ENCODE peak calls at places on chromosomes 11 and 22, in six cellular contexts. One of them, this sample, is unnamed.
A peak's percentile ranks its signal among the peaks of the same experiment; 100 is the strongest.

GRCh38 chr22:37843746-37844089 is 416 bp downstream of the ANKRD54 start:
- DNase-seq in IMR-90: peak; percentile 32
- DNase-seq in transverse colon: peak; percentile 59
- DNase-seq in coronary artery: no peak
- DNase-seq in A549: no peak
- DNase-seq in neural progenitor cell: no peak
- DNase-seq in this sample: peak; percentile 86

GRCh38 chr11:134592391-134592990 is 180.4 kb upstream of the B3GAT1 start:
- DNase-seq in A549: peak; percentile 21
- DNase-seq in neural progenitor cell: peak; percentile 86
- DNase-seq in coronary artery: peak; percentile 24
- DNase-seq in IMR-90: no peak
- DNase-seq in transverse colon: peak; percentile 55
- DNase-seq in this sample: peak; percentile 34

GRCh38 chr22:39534092-39534506 is 1.6 kb upstream of the RPS19BP1 start:
- DNase-seq in transverse colon: no peak
- DNase-seq in coronary artery: no peak
- DNase-seq in IMR-90: no peak
- DNase-seq in A549: no peak
- DNase-seq in neural progenitor cell: no peak
- DNase-seq in this sample: no peak

GRCh38 chr11:135027461-135027860 is 615.4 kb upstream of the B3GAT1 start:
- DNase-seq in transverse colon: peak; percentile 11
- DNase-seq in coronary artery: no peak
- DNase-seq in IMR-90: peak; percentile 31
- DNase-seq in A549: no peak
- DNase-seq in neural progenitor cell: peak; percentile 82
- DNase-seq in this sample: no peak

GRCh38 chr11:61666684-61667297 is 13.4 kb upstream of the DAGLA start:
- DNase-seq in coronary artery: no peak
- DNase-seq in A549: no peak
- DNase-seq in transverse colon: no peak
- DNase-seq in neural progenitor cell: no peak
- DNase-seq in IMR-90: no peak
- DNase-seq in this sample: no peak

GRCh38 chr22:40396882-40397281 is 26.5 kb downstream of the SGSM3 start:
- DNase-seq in neural progenitor cell: peak; percentile 60
- DNase-seq in coronary artery: no peak
- DNase-seq in transverse colon: peak; percentile 85
- DNase-seq in A549: no peak
- DNase-seq in IMR-90: peak; percentile 88
- DNase-seq in this sample: peak; percentile 58

GRCh38 chr22:45341503-45341902 is 31.8 kb downstream of the FAM118A start:
- DNase-seq in neural progenitor cell: no peak
- DNase-seq in A549: no peak
- DNase-seq in coronary artery: no peak
- DNase-seq in IMR-90: no peak
- DNase-seq in transverse colon: no peak
- DNase-seq in this sample: no peak

GRCh38 chr22:30474121-30474520 is 2.3 kb upstream of the SEC14L3 start:
- DNase-seq in transverse colon: no peak
- DNase-seq in neural progenitor cell: no peak
- DNase-seq in coronary artery: no peak
- DNase-seq in IMR-90: no peak
- DNase-seq in A549: no peak
- DNase-seq in this sample: no peak

GRCh38 chr22:32378703-32379272 is 21.1 kb downstream of the RFPL3 start:
- DNase-seq in coronary artery: no peak
- DNase-seq in neural progenitor cell: peak; percentile 85
- DNase-seq in IMR-90: peak; percentile 18
- DNase-seq in transverse colon: peak; percentile 22
- DNase-seq in A549: peak; percentile 56
- DNase-seq in this sample: no peak

GRCh38 chr22:42686756-42687491 is 33.7 kb downstream of the A4GALT start:
- DNase-seq in coronary artery: no peak
- DNase-seq in transverse colon: no peak
- DNase-seq in IMR-90: no peak
- DNase-seq in A549: no peak
- DNase-seq in neural progenitor cell: no peak
- DNase-seq in this sample: no peak

GRCh38 chr11:117179048-117179999 is 781 bp downstream of the SIDT2 start:
- DNase-seq in A549: no peak
- DNase-seq in IMR-90: no peak
- DNase-seq in transverse colon: peak; percentile 63
- DNase-seq in coronary artery: peak; percentile 76
- DNase-seq in neural progenitor cell: peak; percentile 34
- DNase-seq in this sample: peak; percentile 85

GRCh38 chr22:26474687-26475086 is 8.9 kb downstream of the HPS4 start:
- DNase-seq in neural progenitor cell: no peak
- DNase-seq in transverse colon: no peak
- DNase-seq in coronary artery: no peak
- DNase-seq in IMR-90: no peak
- DNase-seq in A549: no peak
- DNase-seq in this sample: no peak

GRCh38 chr11:102730036-102730815 is 5.5 kb upstream of the MMP8 start:
- DNase-seq in coronary artery: no peak
- DNase-seq in A549: no peak
- DNase-seq in neural progenitor cell: no peak
- DNase-seq in IMR-90: peak; percentile 57
- DNase-seq in transverse colon: no peak
- DNase-seq in this sample: no peak
- H3K27ac ChIP-seq in coronary artery: no peak overlapping the region
- H3K27ac ChIP-seq in A549: no peak overlapping the region
- H3K27ac ChIP-seq in neural progenitor cell: no peak overlapping the region
- H3K27ac ChIP-seq in IMR-90: peak overlapping the region; percentile 64
- H3K27ac ChIP-seq in transverse colon: no peak overlapping the region
- H3K27ac ChIP-seq in this sample: no peak overlapping the region

DNA sequence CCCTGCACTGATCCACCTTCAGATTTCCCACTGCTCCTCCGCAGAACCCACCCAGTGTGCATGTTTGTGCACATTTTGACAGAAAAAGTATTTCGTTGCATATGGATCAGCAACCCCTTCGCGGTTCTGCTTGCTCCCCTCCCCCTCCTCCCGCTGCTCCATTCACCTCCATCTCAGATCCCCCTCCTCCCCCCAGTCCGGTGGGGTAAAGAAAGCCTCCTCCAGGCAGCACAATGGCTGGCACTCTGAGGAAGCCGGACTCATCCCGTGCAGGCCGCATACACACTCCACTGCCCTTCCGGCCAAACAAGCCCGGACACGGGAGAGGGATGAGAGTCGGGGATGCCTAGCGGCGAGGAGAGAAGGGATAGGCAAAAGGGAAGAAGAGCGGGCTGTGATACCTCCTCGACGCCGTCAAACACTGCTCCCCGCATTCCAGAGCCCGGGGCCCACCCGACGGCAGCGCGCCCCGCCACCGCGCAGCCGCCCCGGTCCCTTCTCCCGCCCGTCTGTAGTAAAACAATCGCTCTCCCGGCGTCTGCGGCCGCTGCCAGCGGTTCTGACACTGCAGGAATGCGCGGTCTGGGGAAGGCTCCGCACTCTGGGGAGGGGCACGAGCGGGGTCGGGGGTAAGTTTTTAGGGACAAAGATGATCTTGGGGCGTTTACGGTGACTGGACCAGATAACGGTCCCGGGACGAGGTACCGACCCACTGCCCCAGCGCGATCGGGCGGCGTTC is 909 bp downstream of the FEZ1 start:
- DNase-seq in IMR-90: peak; percentile 31
- DNase-seq in A549: no peak
- DNase-seq in neural progenitor cell: peak; percentile 83
- DNase-seq in coronary artery: peak; percentile 78
- DNase-seq in transverse colon: no peak
- DNase-seq in this sample: peak; percentile 62
- H3K27ac ChIP-seq in IMR-90: peak overlapping the region; percentile 83
- H3K27ac ChIP-seq in A549: no peak overlapping the region
- H3K27ac ChIP-seq in neural progenitor cell: peak overlapping the region; percentile 18
- H3K27ac ChIP-seq in coronary artery: peak overlapping the region; percentile 89
- H3K27ac ChIP-seq in transverse colon: peak overlapping the region; percentile 66
- H3K27ac ChIP-seq in this sample: peak overlapping the region; percentile 83

GRCh38 chr11:110447343-110447742 is 17.6 kb downstream of the FDX1 start:
- DNase-seq in transverse colon: no peak
- DNase-seq in coronary artery: no peak
- DNase-seq in IMR-90: no peak
- DNase-seq in A549: no peak
- DNase-seq in neural progenitor cell: no peak
- DNase-seq in this sample: no peak
- H3K27ac ChIP-seq in transverse colon: no peak overlapping the region
- H3K27ac ChIP-seq in coronary artery: no peak overlapping the region
- H3K27ac ChIP-seq in IMR-90: no peak overlapping the region
- H3K27ac ChIP-seq in A549: no peak overlapping the region
- H3K27ac ChIP-seq in neural progenitor cell: no peak overlapping the region
- H3K27ac ChIP-seq in this sample: no peak overlapping the region

GRCh38 chr11:72779495-72780128 is 14.2 kb downstream of the STARD10 start:
- DNase-seq in A549: no peak
- DNase-seq in transverse colon: peak; percentile 7
- DNase-seq in IMR-90: no peak
- DNase-seq in coronary artery: no peak
- DNase-seq in neural progenitor cell: no peak
- DNase-seq in this sample: no peak
- H3K27ac ChIP-seq in A549: no peak overlapping the region
- H3K27ac ChIP-seq in transverse colon: peak overlapping the region; percentile 91
- H3K27ac ChIP-seq in IMR-90: no peak overlapping the region
- H3K27ac ChIP-seq in coronary artery: no peak overlapping the region
- H3K27ac ChIP-seq in neural progenitor cell: no peak overlapping the region
- H3K27ac ChIP-seq in this sample: no peak overlapping the region